ENCODE peak calls at places on chromosomes 4 and X, in six cellular contexts. W is colonic mucosa, T is DND-41, I is neuronal stem cell, Y is neural progenitor cell, P is GM23248. N is an unnamed sample.

GRCh38 chrX:41824551-41824950 is 98.8 kb downstream of the CASK start:
- DNase-seq in W (peak), T (no peak), I (no peak), Y (no peak), P (peak), N (no peak)

GRCh38 chr4:80306255-80306654 is 29.3 kb upstream of the CFAP299 start:
- DNase-seq in W (no peak), T (no peak), I (no peak), Y (no peak), P (peak), N (no peak)

GRCh38 chr4:4869731-4870483 is 10.4 kb downstream of the MSX1 start:
- DNase-seq in W (no peak), T (no peak), I (peak), Y (peak), P (peak), N (no peak)

GRCh38 chr4:134906404-134907023 is 704.9 kb upstream of the PABPC4L start:
- DNase-seq in W (no peak), T (peak), I (peak), Y (peak), P (no peak), N (no peak)

GRCh38 chr4:1208266-1208961 is 36.0 kb upstream of the SPON2 start:
- DNase-seq in W (no peak), T (no peak), I (no peak), Y (no peak), P (no peak), N (no peak)

GRCh38 chr4:141425124-141425523 is 204.4 kb downstream of the ZNF330 start:
- DNase-seq in W (no peak), T (no peak), I (no peak), Y (no peak), P (peak), N (no peak)

GRCh38 chr4:26229974-26230373 is 90.8 kb upstream of the RBPJ start:
- DNase-seq in W (no peak), T (no peak), I (no peak), Y (no peak), P (no peak), N (no peak)

GRCh38 chr4:1307951-1308735 is 18.5 kb downstream of the MAEA start:
- DNase-seq in W (no peak), T (no peak), I (no peak), Y (no peak), P (no peak), N (no peak)

GRCh38 chr4:108051343-108051742 is 61.7 kb downstream of the HADH start:
- DNase-seq in W (no peak), T (no peak), I (no peak), Y (no peak), P (no peak), N (no peak)

GRCh38 chrX:121456315-121456714 is 408.9 kb downstream of the GLUD2 start:
- DNase-seq in W (no peak), T (no peak), I (no peak), Y (no peak), P (no peak), N (no peak)

GRCh38 chr4:48906283-48907173 is at the start of gene OCIAD2:
- DNase-seq in W (peak), T (peak), I (peak), Y (peak), P (peak), N (peak)

GRCh38 chrX:319579-320125 is 1.1 kb upstream of the GTPBP6 start:
- DNase-seq in W (no peak), T (no peak), I (no peak), Y (peak), P (peak), N (no peak)

GRCh38 chr4:3789587-3789986 is 23.4 kb downstream of the ADRA2C start:
- DNase-seq in W (no peak), T (no peak), I (no peak), Y (no peak), P (no peak), N (no peak)

GRCh38 chr4:8558080-8558960 is 21.9 kb upstream of the GPR78 start:
- DNase-seq in W (no peak), T (no peak), I (no peak), Y (no peak), P (peak), N (no peak)

GRCh38 chr4:140291259-140291658 is 82.2 kb upstream of the SCOC start:
- DNase-seq in W (no peak), T (no peak), I (no peak), Y (no peak), P (peak), N (no peak)

GRCh38 chrX:26822448-26822847 is 606.5 kb downstream of the MAGEB5 start:
- DNase-seq in W (no peak), T (no peak), I (no peak), Y (peak), P (no peak), N (peak)

GRCh38 chr4:163607292-163607691 is 112.8 kb downstream of the TMA16 start:
- DNase-seq in W (no peak), T (no peak), I (no peak), Y (no peak), P (no peak), N (no peak)

GRCh38 chrX:39616098-39616729 is 481.5 kb downstream of the BCOR start:
- DNase-seq in W (no peak), T (no peak), I (no peak), Y (no peak), P (no peak), N (no peak)

GRCh38 chrX:52262195-52262546 is 77.5 kb downstream of the MAGED4 start:
- DNase-seq in W (no peak), T (peak), I (no peak), Y (no peak), P (no peak), N (no peak)
- H3K9ac ChIP-seq in W (peak), T (peak), I (peak), Y (no peak), P (peak), N (peak)

GRCh38 chr4:20046179-20046578 is 205.5 kb upstream of the SLIT2 start:
- DNase-seq in W (no peak), T (no peak), I (no peak), Y (no peak), P (no peak), N (no peak)
- H3K4me3 ChIP-seq in W (no peak), T (no peak), I (no peak), Y (no peak), P (no peak), N (no peak)

GRCh38 chrX:154409222-154409871 is at the start of gene DNASE1L1:
- DNase-seq in W (peak), T (no peak), I (peak), Y (peak), P (peak), N (no peak)

GRCh38 chrX:154411981-154412340 is 622 bp downstream of the TAFAZZIN start:
- DNase-seq in W (peak), T (peak), I (no peak), Y (peak), P (peak), N (peak)

GRCh38 chrX:154411322-154411980 is at the start of gene TAFAZZIN:
- DNase-seq in W (peak), T (peak), I (peak), Y (peak), P (peak), N (peak)

GRCh38 chrX:154413142-154413541 is 1.8 kb downstream of the TAFAZZIN start:
- DNase-seq in W (no peak), T (no peak), I (no peak), Y (no peak), P (no peak), N (no peak)

GRCh38 chrX:154412468-154412867 is 1.1 kb downstream of the TAFAZZIN start:
- DNase-seq in W (peak), T (peak), I (no peak), Y (no peak), P (peak), N (peak)
- H3K9ac ChIP-seq in W (peak), T (peak), I (no peak), Y (no peak), P (peak), N (peak)

GRCh38 chr4:38856046-38856445 is 571 bp downstream of the TLR6 start:
- DNase-seq in W (no peak), T (peak), I (no peak), Y (no peak), P (no peak), N (peak)
- H3K4me3 ChIP-seq in W (no peak), T (no peak), I (no peak), Y (no peak), P (peak), N (peak)

DNA sequence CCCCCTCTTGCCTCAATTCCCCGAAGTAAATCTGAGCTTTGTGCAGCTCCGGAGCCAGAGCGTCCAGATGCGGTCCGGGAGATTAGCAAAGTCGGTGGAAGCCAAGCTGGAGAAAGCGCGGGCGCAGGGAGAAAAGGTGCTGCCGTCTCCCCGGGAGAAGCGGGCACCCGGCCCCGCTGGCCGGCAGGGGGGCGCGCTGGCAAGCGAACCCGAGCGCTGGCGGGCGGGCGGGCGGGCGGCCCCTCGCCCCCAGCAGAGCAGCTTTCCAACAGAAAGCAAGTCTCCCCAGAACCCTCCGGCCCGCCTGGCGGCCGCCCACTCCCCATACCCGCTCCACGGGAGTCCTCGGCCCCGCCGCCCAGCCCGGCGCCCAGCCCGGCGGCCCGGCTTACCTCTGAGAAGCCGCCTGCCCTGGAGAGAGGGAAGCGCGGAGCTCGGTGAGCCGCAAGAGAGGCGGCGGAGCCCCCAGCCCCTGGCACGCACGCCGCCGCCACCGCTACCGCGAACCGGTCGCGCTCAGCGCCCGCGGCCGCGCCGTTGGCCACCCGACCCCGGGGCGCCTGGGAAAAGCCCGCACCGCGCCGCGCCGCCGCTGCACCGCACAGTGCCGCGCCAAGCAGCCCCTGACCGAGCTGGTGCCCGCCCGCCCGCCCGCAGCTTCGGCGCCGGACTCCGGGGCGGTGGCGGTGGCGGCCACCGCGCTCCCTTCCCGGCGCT is 529 bp upstream of the CITED1 start:
- DNase-seq in W (no peak), T (no peak), I (no peak), Y (peak), P (peak), N (no peak)
- H3K9ac ChIP-seq in W (no peak), T (no peak), I (no peak), Y (no peak), P (no peak), N (no peak)

GRCh38 chr4:88012652-88013051 is 5.2 kb downstream of the PKD2 start:
- DNase-seq in W (no peak), T (no peak), I (no peak), Y (no peak), P (no peak), N (peak)
- H3K4me3 ChIP-seq in W (no peak), T (no peak), I (no peak), Y (no peak), P (no peak), N (peak)

GRCh38 chr4:77177196-77177595 is 20.2 kb downstream of the CCNG2 start:
- DNase-seq in W (no peak), T (no peak), I (peak), Y (peak), P (no peak), N (no peak)
- H3K9ac ChIP-seq in W (no peak), T (no peak), I (no peak), Y (peak), P (no peak), N (no peak)

N was measured in Karpas-422.